ENCODE peak calls at places on chromosomes 1 and 21, in seven cellular contexts. Q, I, E, W, O, K and H are unnamed samples.
A peak's percentile ranks its signal among the peaks of the same experiment; 100 is the strongest.

GRCh38 chr1:160682983-160683886 is 28.4 kb downstream of the CD48 start:
- DNase-seq in E (no peak), K (no peak), Q (no peak), O (no peak), I (no peak), W (no peak), H (peak; percentile 46)

GRCh38 chr1:159821171-159821867 is 5.4 kb upstream of the SLAMF8 start:
- DNase-seq in W (no peak), I (peak; percentile 47), Q (no peak), K (no peak), E (no peak), O (no peak), H (no peak)

GRCh38 chr21:42214921-42215320 is 4.0 kb upstream of the ABCG1 start:
- DNase-seq in E (no peak), W (no peak), Q (no peak), I (no peak), K (no peak), O (no peak), H (no peak)

GRCh38 chr1:156069490-156070455 is 8.8 kb downstream of the RAB25 start:
- DNase-seq in W (no peak), I (no peak), Q (no peak), O (no peak), K (no peak), E (no peak), H (no peak)

GRCh38 chr1:6582370-6582769 is 2.6 kb downstream of the ZBTB48 start:
- DNase-seq in I (no peak), K (no peak), O (no peak), E (peak; percentile 91), Q (no peak), W (no peak), H (no peak)

GRCh38 chr21:18041012-18041411 is 203.6 kb upstream of the CHODL start:
- DNase-seq in E (no peak), W (no peak), Q (no peak), I (no peak), O (no peak), K (no peak), H (no peak)

GRCh38 chr21:26632691-26633090 is 59.6 kb upstream of the CYYR1 start:
- DNase-seq in K (no peak), W (no peak), I (no peak), E (no peak), O (no peak), Q (no peak), H (no peak)

GRCh38 chr1:2088434-2088833 is 38.2 kb downstream of the PRKCZ start:
- DNase-seq in E (no peak), W (no peak), I (peak; percentile 90), Q (no peak), K (no peak), O (peak; percentile 15), H (no peak)

GRCh38 chr1:22739648-22740385 is 29.2 kb downstream of the EPHB2 start:
- DNase-seq in K (no peak), O (no peak), E (no peak), W (no peak), I (peak; percentile 94), Q (no peak), H (no peak)

GRCh38 chr21:43193651-43194302 is 25.0 kb downstream of the CRYAA start:
- DNase-seq in I (peak; percentile 89), K (peak; percentile 18), E (peak; percentile 13), Q (no peak), W (no peak), O (no peak), H (no peak)

GRCh38 chr1:244807138-244807537 is 28.3 kb upstream of the COX20 start:
- DNase-seq in E (no peak), Q (no peak), I (no peak), K (no peak), W (no peak), O (no peak), H (no peak)

GRCh38 chr1:214447557-214447871 is 103.9 kb downstream of the PTPN14 start:
- DNase-seq in E (no peak), K (no peak), W (no peak), Q (no peak), O (no peak), I (no peak), H (no peak)

GRCh38 chr1:214445846-214446614 is 105.4 kb downstream of the PTPN14 start:
- DNase-seq in I (peak; percentile 96), O (no peak), W (no peak), Q (no peak), K (no peak), E (no peak), H (no peak)

GRCh38 chr1:214445201-214445600 is 106.2 kb downstream of the PTPN14 start:
- DNase-seq in I (no peak), W (no peak), Q (no peak), O (no peak), E (no peak), K (no peak), H (no peak)

GRCh38 chr1:214448536-214448935 is 102.9 kb downstream of the PTPN14 start:
- DNase-seq in I (no peak), O (no peak), E (no peak), K (no peak), Q (no peak), W (no peak), H (no peak)

DNA sequence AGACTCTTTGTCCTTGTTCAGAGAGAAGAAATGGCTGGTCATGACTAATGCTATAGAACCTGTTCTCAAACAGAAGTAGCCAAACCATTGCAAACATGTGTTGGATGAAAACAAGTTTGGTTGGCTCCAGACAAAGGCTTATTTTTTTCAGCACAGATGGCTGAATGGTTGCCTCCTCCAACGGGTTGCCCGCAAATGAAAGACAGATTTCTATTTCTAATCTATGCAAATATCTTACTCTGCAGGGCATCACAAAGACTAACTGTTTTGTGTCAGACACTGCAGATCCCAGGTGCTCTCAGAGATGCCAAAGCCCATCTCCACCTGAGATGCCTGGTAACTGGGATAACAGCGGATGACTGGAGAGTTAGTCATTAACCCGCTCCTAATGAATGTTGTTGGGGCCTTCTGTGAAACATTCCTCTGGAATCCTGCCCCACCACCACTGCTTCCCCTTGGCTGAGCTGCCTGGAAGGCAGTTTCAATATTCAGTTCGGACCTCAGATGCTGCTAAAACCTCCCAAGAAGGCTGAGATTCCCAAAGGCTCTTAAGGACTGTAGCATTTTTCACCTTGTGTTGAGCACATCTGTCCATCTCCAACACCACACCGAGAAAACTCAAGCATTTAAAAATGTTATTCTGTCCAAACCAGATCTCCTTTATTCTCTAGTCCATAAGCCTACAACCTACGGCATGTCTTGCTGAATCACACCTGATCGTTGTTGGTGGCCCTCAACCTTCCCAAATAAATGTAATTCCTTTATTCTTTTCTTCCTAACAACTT is 104.4 kb downstream of the PTPN14 start:
- DNase-seq in K (peak; percentile 32), E (no peak), W (no peak), O (no peak), I (peak; percentile 93), Q (no peak), H (no peak)
- H3K4me3 ChIP-seq in K (no peak overlapping the region), E (no peak overlapping the region), W (no peak overlapping the region), O (no peak overlapping the region), I (peak overlapping the region; percentile 22), Q (no peak overlapping the region), H (no peak overlapping the region)

DNA sequence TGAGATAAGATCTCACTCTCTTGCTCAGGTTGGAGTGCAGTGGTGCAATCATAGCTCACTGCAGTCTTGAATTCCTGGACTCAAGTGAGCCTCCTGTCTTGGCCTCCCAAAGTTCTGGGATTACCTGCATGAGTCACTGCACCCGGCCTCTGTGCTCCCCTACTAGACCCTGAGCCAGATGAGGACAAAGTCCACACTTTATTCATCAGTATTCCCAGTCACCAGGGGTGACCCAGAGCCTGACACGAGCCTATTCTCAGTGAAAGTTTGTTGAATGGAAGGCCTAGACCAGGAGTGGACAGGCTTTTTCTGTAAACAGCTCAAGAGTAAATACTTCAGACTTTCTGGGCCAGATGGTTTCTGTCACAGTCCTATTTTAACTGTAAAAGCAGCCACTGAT is 68.2 kb downstream of the MAB21L3 start:
- DNase-seq in K (no peak), E (peak; percentile 45), W (no peak), I (no peak), Q (no peak), O (no peak), H (no peak)
- H3K36me3 ChIP-seq in K (no peaks in the 10 kb centered on the region), E (no peaks in the 10 kb centered on the region), W (no peaks in the 10 kb centered on the region), I (no peaks in the 10 kb centered on the region), Q (no peaks in the 10 kb centered on the region), O (no peaks in the 10 kb centered on the region), H (no peaks in the 10 kb centered on the region)

DNA sequence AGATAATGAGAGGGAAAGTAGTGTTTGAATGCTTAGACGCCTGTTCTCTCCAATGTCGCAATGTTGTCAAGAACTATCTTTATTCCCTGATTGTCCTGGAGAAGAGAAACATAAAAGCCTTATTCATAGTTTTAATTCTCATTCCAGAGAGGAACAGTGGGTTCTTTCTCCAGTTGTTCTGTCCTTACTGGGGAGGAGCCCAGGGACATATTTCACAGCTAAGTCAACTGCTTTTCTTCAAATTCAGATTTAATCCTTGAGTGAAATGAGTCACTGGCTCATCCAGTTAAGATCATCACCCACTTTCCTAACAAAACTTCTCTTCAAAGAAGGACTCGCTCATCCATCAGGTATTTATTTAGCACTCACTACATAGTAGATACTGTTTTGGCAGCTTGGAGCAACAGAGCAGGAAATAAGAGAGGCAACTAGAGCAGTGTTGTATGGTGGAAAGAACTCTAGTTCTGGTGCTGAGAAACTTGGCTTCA is 365.7 kb upstream of the USP24 start:
- DNase-seq in E (no peak), Q (no peak), I (peak; percentile 92), O (no peak), K (no peak), W (no peak), H (no peak)
- H3K27ac ChIP-seq in E (no peak overlapping the region), Q (no peak overlapping the region), I (peak overlapping the region; percentile 76), O (no peak overlapping the region), K (no peak overlapping the region), W (peak overlapping the region; percentile 76), H (no peak overlapping the region)

GRCh38 chr1:224881762-224882211 is 47.7 kb upstream of the DNAH14 start:
- DNase-seq in E (no peak), W (no peak), Q (no peak), K (no peak), I (no peak), O (no peak), H (no peak)

GRCh38 chr1:224882264-224882663 is 47.2 kb upstream of the DNAH14 start:
- DNase-seq in Q (no peak), I (no peak), K (no peak), E (no peak), W (no peak), O (no peak), H (no peak)

GRCh38 chr1:224880593-224881307 is 48.7 kb upstream of the DNAH14 start:
- DNase-seq in K (no peak), E (peak; percentile 48), I (no peak), W (no peak), O (no peak), Q (no peak), H (no peak)

GRCh38 chr1:224879404-224879803 is 50.1 kb upstream of the DNAH14 start:
- DNase-seq in I (peak; percentile 28), K (no peak), O (no peak), E (no peak), W (no peak), Q (no peak), H (no peak)

GRCh38 chr1:224884428-224884827 is 45.0 kb upstream of the DNAH14 start:
- DNase-seq in K (no peak), E (peak; percentile 67), O (no peak), I (peak; percentile 33), Q (no peak), W (no peak), H (no peak)
- H3K4me3 ChIP-seq in K (no peak overlapping the region), E (no peak overlapping the region), O (no peak overlapping the region), I (no peak overlapping the region), Q (no peak overlapping the region), W (no peak overlapping the region), H (no peak overlapping the region)

GRCh38 chr1:225872075-225872430 is 10.1 kb downstream of the TMEM63A start:
- DNase-seq in W (no peak), Q (no peak), E (no peak), I (peak; percentile 27), K (no peak), O (no peak), H (no peak)
- H3K36me3 ChIP-seq in W (peaks cover 92% of the 10 kb centered on the region), Q (peaks cover 79% of the 10 kb centered on the region), E (no peaks in the 10 kb centered on the region), I (peaks cover 47% of the 10 kb centered on the region), K (peaks cover 19% of the 10 kb centered on the region), O (peaks cover 32% of the 10 kb centered on the region), H (peaks cover 69% of the 10 kb centered on the region)